ENCODE peak calls at places on chromosomes 4 and X, in four cellular contexts. O is BE2C, D is EL, A is EH. E is an unnamed sample.

GRCh38 chrX:149982310-149982709 is 44.0 kb upstream of the EOLA2 start:
- DNase-seq in A (peak), D (peak), O (no peak), E (no peak)

GRCh38 chr4:17587094-17587822 is 10.3 kb downstream of the LAP3 start:
- DNase-seq in A (no peak), O (no peak), D (no peak), E (no peak)

GRCh38 chr4:141174457-141174856 is 41.2 kb upstream of the RNF150 start:
- DNase-seq in O (no peak), D (no peak), A (no peak), E (no peak)

GRCh38 chr4:151997461-151997860 is 236.7 kb upstream of the GATB start:
- DNase-seq in O (no peak), A (no peak), D (no peak), E (no peak)

GRCh38 chr4:103429283-103429682 is 231.1 kb upstream of the CENPE start:
- DNase-seq in A (no peak), O (peak), D (peak), E (no peak)

GRCh38 chr4:117660668-117661067 is 373.6 kb upstream of the NDST3 start:
- DNase-seq in O (no peak), A (no peak), D (no peak), E (no peak)

GRCh38 chr4:174314770-174315169 is 31.1 kb downstream of the CEP44 start:
- DNase-seq in A (peak), D (peak), O (peak), E (peak)

GRCh38 chrX:96183843-96184242 is 500.8 kb upstream of the DIAPH2 start:
- DNase-seq in D (no peak), O (no peak), A (peak), E (no peak)

GRCh38 chrX:41759817-41760216 is 35.8 kb downstream of the GPR82 start:
- DNase-seq in A (peak), D (peak), O (no peak), E (peak)

E was measured in HFFc6.